ENCODE peak calls at places on chromosomes 4 and X, in four cellular contexts. F is IMR-90, H is H9, V is mesendoderm. G is an unnamed sample.
A peak's percentile ranks its signal among the peaks of the same experiment; 100 is the strongest.

GRCh38 chr4:151652841-151653547 is 107.8 kb downstream of the GATB start:
- DNase-seq in H (no peak), V (no peak), F (no peak), G (no peak)

GRCh38 chr4:147037089-147037488 is 91.4 kb upstream of the TTC29 start:
- DNase-seq in H (no peak), F (no peak), V (no peak), G (no peak)

GRCh38 chr4:88759039-88759631 is 61.5 kb upstream of the NAP1L5 start:
- DNase-seq in F (peak; percentile 64), V (peak; percentile 60), H (no peak), G (no peak)

GRCh38 chr4:99790796-99791617 is 25.6 kb upstream of the DAPP1 start:
- DNase-seq in H (no peak), V (no peak), F (no peak), G (no peak)

GRCh38 chr4:137738377-137738990 is 206.2 kb upstream of the PCDH18 start:
- DNase-seq in V (no peak), F (no peak), H (no peak), G (no peak)

GRCh38 chr4:138222041-138222440 is 20.1 kb downstream of the SLC7A11 start:
- DNase-seq in H (no peak), V (no peak), F (peak; percentile 93), G (no peak)

GRCh38 chr4:85883180-85883579 is 408.2 kb downstream of the ARHGAP24 start:
- DNase-seq in F (no peak), V (peak; percentile 7), H (no peak), G (no peak)

GRCh38 chrX:37746268-37746931 is 33.5 kb upstream of the CYBB start:
- DNase-seq in H (no peak), V (peak; percentile 3), F (no peak), G (no peak)

GRCh38 chr4:183261953-183262775 is 57.9 kb downstream of the CLDN22 start:
- DNase-seq in F (peak; percentile 80), H (peak; percentile 76), V (peak; percentile 86), G (peak; percentile 78)

GRCh38 chrX:119201570-119201969 is 34.5 kb upstream of the PGRMC1 start:
- DNase-seq in F (peak; percentile 4), V (no peak), H (no peak), G (no peak)

GRCh38 chr4:135824759-135825331 is 1623.3 kb upstream of the PABPC4L start:
- DNase-seq in F (no peak), V (no peak), H (no peak), G (no peak)

GRCh38 chr4:48779998-48780866 is at the start of gene FRYL:
- DNase-seq in F (peak; percentile 99), H (peak; percentile 100), V (peak; percentile 100), G (peak; percentile 99)
- H2BK15ac ChIP-seq in F (no peak within 1 kb of the TSS), H (no peak within 1 kb of the TSS), V (no peak within 1 kb of the TSS), G (no peak within 1 kb of the TSS)

GRCh38 chr4:105526656-105527055 is 25.8 kb upstream of the ARHGEF38 start:
- DNase-seq in H (no peak), V (no peak), F (no peak), G (no peak)

GRCh38 chr4:105527081-105527480 is 25.3 kb upstream of the ARHGEF38 start:
- DNase-seq in F (no peak), V (no peak), H (peak; percentile 42), G (no peak)

GRCh38 chr4:105520819-105521790 is 31.3 kb upstream of the ARHGEF38 start:
- DNase-seq in V (peak; percentile 61), H (no peak), F (peak; percentile 32), G (peak; percentile 56)
- H2BK15ac ChIP-seq in V (no peak overlapping the region), H (no peak overlapping the region), F (no peak overlapping the region), G (no peak overlapping the region)

GRCh38 chrX:114798902-114799301 is 215.0 kb downstream of the HTR2C start:
- DNase-seq in F (no peak), H (no peak), V (no peak), G (no peak)

GRCh38 chrX:114797494-114797893 is 213.6 kb downstream of the HTR2C start:
- DNase-seq in F (no peak), V (no peak), H (no peak), G (no peak)

GRCh38 chrX:114800719-114801118 is 216.7 kb downstream of the IL13RA2 start:
- DNase-seq in F (peak; percentile 12), H (no peak), V (no peak), G (no peak)
- H2BK15ac ChIP-seq in F (no peak overlapping the region), H (no peak overlapping the region), V (no peak overlapping the region), G (no peak overlapping the region)

DNA sequence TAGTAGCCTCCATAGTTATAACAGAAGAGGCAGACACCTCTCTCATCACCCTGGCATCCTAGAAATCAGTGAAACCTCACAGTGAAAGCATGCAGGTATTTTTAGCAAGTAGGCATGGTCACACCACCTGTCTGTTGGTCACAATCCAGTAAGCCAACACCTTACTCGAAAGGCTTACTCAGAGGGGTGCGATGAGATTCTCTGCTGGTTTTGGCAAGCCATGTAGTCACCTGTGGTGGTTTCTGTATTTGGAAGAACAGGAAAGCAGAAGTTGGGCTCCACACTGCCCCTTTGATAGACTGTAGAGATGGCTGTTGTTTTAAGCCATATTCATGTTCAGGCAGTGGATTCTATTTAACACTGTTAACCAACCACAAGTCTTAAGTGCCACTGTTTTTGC is 134.7 kb downstream of the DCLK2 start:
- DNase-seq in H (no peak), V (peak; percentile 80), F (no peak), G (no peak)
- H2BK15ac ChIP-seq in H (no peak overlapping the region), V (no peak overlapping the region), F (peak overlapping the region; percentile 47), G (no peak overlapping the region)

GRCh38 chr4:153788064-153788418 is 842 bp downstream of the SFRP2 start:
- DNase-seq in H (no peak), F (no peak), V (peak; percentile 40), G (no peak)
- H2BK15ac ChIP-seq in H (no peak overlapping the region), F (no peak overlapping the region), V (no peak overlapping the region), G (peak overlapping the region; percentile 68)

DNA sequence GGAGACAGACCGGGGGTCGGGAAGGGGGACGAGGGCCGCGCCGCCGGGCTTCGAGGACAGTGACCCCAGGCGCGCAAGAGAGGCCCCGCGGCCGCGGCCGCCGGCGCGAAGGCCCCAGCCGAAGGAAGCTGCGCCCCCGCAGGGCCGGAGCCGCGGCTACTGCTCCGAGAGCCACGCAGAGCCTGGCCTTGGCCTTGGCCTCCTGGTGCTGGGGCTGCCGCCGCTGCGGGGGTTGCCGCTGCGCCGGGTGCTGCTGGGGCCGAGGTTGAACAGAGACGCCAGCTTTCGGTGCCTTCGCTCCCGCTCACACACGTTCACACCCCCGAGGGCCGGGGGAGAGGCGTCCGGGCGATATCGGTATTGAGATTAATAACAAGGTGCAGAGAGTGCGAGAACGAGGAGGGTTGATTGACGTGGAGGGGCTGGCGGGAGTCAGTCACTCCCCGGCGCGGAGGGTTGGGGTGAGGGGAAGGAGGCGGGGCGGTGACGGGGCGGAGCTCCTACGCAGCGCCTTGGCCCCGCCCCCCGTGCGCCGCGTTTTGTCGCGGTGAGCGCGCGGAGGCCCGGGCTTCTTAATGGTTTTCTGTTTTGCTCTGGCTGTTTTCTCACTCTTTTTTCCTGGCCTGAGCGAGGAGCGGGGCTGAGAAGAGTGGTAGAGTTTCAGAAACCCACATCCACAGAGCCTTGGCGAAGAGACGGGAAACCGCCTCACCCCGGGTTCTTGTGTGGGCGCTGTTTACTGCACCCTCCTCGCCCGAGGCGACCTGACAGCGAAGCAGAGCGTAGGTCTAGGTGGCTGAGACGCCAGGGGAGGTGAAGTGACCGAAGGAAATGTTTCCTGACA is 890 bp upstream of the CNOT6L start:
- DNase-seq in V (peak; percentile 89), F (peak; percentile 70), H (peak; percentile 84), G (peak; percentile 76)
- H2BK15ac ChIP-seq in V (no peak overlapping the region), F (peak overlapping the region; percentile 29), H (no peak overlapping the region), G (no peak overlapping the region)

GRCh38 chr4:8331567-8331955 is 62.0 kb downstream of the HTRA3 start:
- DNase-seq in V (no peak), H (no peak), F (no peak), G (no peak)

GRCh38 chr4:8328866-8329559 is 59.5 kb downstream of the HTRA3 start:
- DNase-seq in H (no peak), V (no peak), F (no peak), G (no peak)

GRCh38 chr4:8329560-8329858 is 60.0 kb downstream of the HTRA3 start:
- DNase-seq in F (no peak), V (no peak), H (no peak), G (no peak)

GRCh38 chr4:8330821-8331566 is 61.4 kb downstream of the HTRA3 start:
- DNase-seq in H (no peak), V (no peak), F (no peak), G (no peak)

DNA sequence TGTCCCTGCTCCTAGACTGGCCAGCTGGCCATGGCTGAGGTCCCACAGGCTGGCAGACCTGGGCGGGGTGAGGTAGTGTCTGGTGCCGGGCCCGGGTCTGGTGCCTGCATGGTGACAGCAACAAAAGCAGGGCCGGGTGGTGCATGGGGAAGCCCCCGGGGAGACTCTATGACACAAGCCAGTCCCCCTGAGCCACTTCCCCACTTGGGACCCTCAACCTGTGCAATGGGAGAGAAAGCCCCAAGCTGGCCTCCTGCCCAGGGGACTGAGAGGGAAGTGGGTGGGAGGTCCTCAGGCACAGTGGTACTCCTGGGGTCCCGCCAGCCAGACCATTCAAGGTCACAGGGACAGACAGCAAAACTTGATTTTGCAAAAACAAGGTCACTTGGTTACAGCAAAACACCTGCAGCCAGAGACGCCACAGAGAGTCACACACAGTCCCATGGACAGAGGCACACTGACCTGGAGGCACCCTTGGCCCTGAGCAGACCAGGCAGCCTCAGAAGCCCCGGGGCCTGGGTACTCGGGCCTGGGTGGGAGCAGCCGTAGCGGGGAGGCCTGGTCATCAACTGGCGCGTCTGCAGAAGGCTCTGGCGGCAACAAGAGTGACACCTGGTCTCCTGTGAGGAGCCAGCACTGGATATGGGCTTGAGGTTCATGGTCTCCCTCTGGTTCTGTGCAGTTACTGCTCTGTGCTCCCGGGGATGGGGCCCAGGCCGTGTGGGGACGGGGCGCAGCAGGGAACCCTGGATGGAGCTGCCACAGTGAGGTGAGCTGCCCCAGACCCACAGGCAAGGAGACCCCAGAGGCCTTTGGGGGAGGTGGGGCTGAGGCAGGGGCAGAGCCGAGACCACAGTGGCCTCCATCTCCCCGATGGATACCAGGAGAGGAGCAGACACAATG is 60.6 kb downstream of the HTRA3 start:
- DNase-seq in F (no peak), V (no peak), H (peak; percentile 8), G (no peak)
- H2BK15ac ChIP-seq in F (no peak overlapping the region), V (no peak overlapping the region), H (no peak overlapping the region), G (peak overlapping the region; percentile 9)

GRCh38 chrX:49922291-49923241 is at the start of gene CLCN5:
- DNase-seq in V (peak; percentile 96), H (peak; percentile 96), F (peak; percentile 91), G (peak; percentile 91)
- H2BK15ac ChIP-seq in V (no peak within 1 kb of the TSS), H (no peak within 1 kb of the TSS), F (no peak within 1 kb of the TSS), G (peak within 1 kb of the TSS; percentile 33)

GRCh38 chrX:38805294-38806053 is 4.2 kb downstream of the MID1IP1 start:
- DNase-seq in H (peak; percentile 29), F (peak; percentile 75), V (peak; percentile 59), G (no peak)
- H2BK15ac ChIP-seq in H (no peak overlapping the region), F (peak overlapping the region; percentile 66), V (no peak overlapping the region), G (no peak overlapping the region)

GRCh38 chr4:25956260-25956659 is 42.2 kb downstream of the SMIM20 start:
- DNase-seq in H (no peak), V (no peak), F (no peak), G (no peak)
- H2BK15ac ChIP-seq in H (no peak overlapping the region), V (no peak overlapping the region), F (no peak overlapping the region), G (no peak overlapping the region)